ENCODE peak calls at places on chromosome 15, in four cellular contexts. One of them, this sample, is unnamed.

GRCh38 chr15:34038404-34039179 is 412 bp downstream of the AVEN start:
- DNase-seq in AG04450: no peak
- DNase-seq in D341Med: peak; percentile 96
- DNase-seq in stimulated activated CD4-positive, alpha-beta T cell treated with anti-CD3 and anti-CD28 coated beads, Interleukin-1b, Interleukin-23, amount 100 ng/mL, for 24 hours: peak; percentile 64
- DNase-seq in this sample: peak; percentile 28

GRCh38 chr15:92937880-92938279 is 37.8 kb downstream of the CHD2 start:
- DNase-seq in AG04450: no peak
- DNase-seq in D341Med: no peak
- DNase-seq in stimulated activated CD4-positive, alpha-beta T cell treated with anti-CD3 and anti-CD28 coated beads, Interleukin-1b, Interleukin-23, amount 100 ng/mL, for 24 hours: no peak
- DNase-seq in this sample: no peak

GRCh38 chr15:47872869-47873301 is 155.6 kb downstream of the SEMA6D start:
- DNase-seq in AG04450: no peak
- DNase-seq in D341Med: no peak
- DNase-seq in stimulated activated CD4-positive, alpha-beta T cell treated with anti-CD3 and anti-CD28 coated beads, Interleukin-1b, Interleukin-23, amount 100 ng/mL, for 24 hours: no peak
- DNase-seq in this sample: no peak

GRCh38 chr15:38440353-38441129 is 13.4 kb upstream of the FAM98B start:
- DNase-seq in AG04450: peak; percentile 41
- DNase-seq in D341Med: peak; percentile 68
- DNase-seq in stimulated activated CD4-positive, alpha-beta T cell treated with anti-CD3 and anti-CD28 coated beads, Interleukin-1b, Interleukin-23, amount 100 ng/mL, for 24 hours: peak; percentile 19
- DNase-seq in this sample: no peak

GRCh38 chr15:67613708-67614107 is 71.2 kb downstream of the MAP2K5 start:
- DNase-seq in AG04450: no peak
- DNase-seq in D341Med: no peak
- DNase-seq in stimulated activated CD4-positive, alpha-beta T cell treated with anti-CD3 and anti-CD28 coated beads, Interleukin-1b, Interleukin-23, amount 100 ng/mL, for 24 hours: no peak
- DNase-seq in this sample: no peak

GRCh38 chr15:32833323-32833944 is 115.6 kb downstream of the GREM1 start:
- DNase-seq in AG04450: no peak
- DNase-seq in D341Med: no peak
- DNase-seq in stimulated activated CD4-positive, alpha-beta T cell treated with anti-CD3 and anti-CD28 coated beads, Interleukin-1b, Interleukin-23, amount 100 ng/mL, for 24 hours: no peak
- DNase-seq in this sample: no peak

GRCh38 chr15:62502451-62502850 is 337.4 kb upstream of the C2CD4B start:
- DNase-seq in AG04450: no peak
- DNase-seq in D341Med: no peak
- DNase-seq in stimulated activated CD4-positive, alpha-beta T cell treated with anti-CD3 and anti-CD28 coated beads, Interleukin-1b, Interleukin-23, amount 100 ng/mL, for 24 hours: no peak
- DNase-seq in this sample: no peak

GRCh38 chr15:100008258-100008657 is 275.0 kb upstream of the LYSMD4 start:
- DNase-seq in AG04450: no peak
- DNase-seq in D341Med: no peak
- DNase-seq in stimulated activated CD4-positive, alpha-beta T cell treated with anti-CD3 and anti-CD28 coated beads, Interleukin-1b, Interleukin-23, amount 100 ng/mL, for 24 hours: no peak
- DNase-seq in this sample: no peak

GRCh38 chr15:67945951-67946700 is 106.3 kb upstream of the RNU6-1 start:
- DNase-seq in AG04450: no peak
- DNase-seq in D341Med: no peak
- DNase-seq in stimulated activated CD4-positive, alpha-beta T cell treated with anti-CD3 and anti-CD28 coated beads, Interleukin-1b, Interleukin-23, amount 100 ng/mL, for 24 hours: no peak
- DNase-seq in this sample: no peak

GRCh38 chr15:34795267-34796081 is at the start of gene ACTC1:
- DNase-seq in AG04450: no peak
- DNase-seq in D341Med: no peak
- DNase-seq in stimulated activated CD4-positive, alpha-beta T cell treated with anti-CD3 and anti-CD28 coated beads, Interleukin-1b, Interleukin-23, amount 100 ng/mL, for 24 hours: no peak
- DNase-seq in this sample: no peak

GRCh38 chr15:64333986-64334385 is 22.0 kb downstream of the CSNK1G1 start:
- DNase-seq in AG04450: no peak
- DNase-seq in D341Med: no peak
- DNase-seq in stimulated activated CD4-positive, alpha-beta T cell treated with anti-CD3 and anti-CD28 coated beads, Interleukin-1b, Interleukin-23, amount 100 ng/mL, for 24 hours: no peak
- DNase-seq in this sample: no peak

GRCh38 chr15:62549345-62549970 is 384.4 kb upstream of the C2CD4B start:
- DNase-seq in AG04450: no peak
- DNase-seq in D341Med: peak; percentile 61
- DNase-seq in stimulated activated CD4-positive, alpha-beta T cell treated with anti-CD3 and anti-CD28 coated beads, Interleukin-1b, Interleukin-23, amount 100 ng/mL, for 24 hours: no peak
- DNase-seq in this sample: no peak

GRCh38 chr15:36617529-36618196 is 38.2 kb downstream of the CDIN1 start:
- DNase-seq in AG04450: no peak
- DNase-seq in D341Med: no peak
- DNase-seq in stimulated activated CD4-positive, alpha-beta T cell treated with anti-CD3 and anti-CD28 coated beads, Interleukin-1b, Interleukin-23, amount 100 ng/mL, for 24 hours: no peak
- DNase-seq in this sample: no peak

GRCh38 chr15:40282144-40282869 is 557 bp downstream of the ANKRD63 start:
- DNase-seq in AG04450: no peak
- DNase-seq in D341Med: peak; percentile 89
- DNase-seq in stimulated activated CD4-positive, alpha-beta T cell treated with anti-CD3 and anti-CD28 coated beads, Interleukin-1b, Interleukin-23, amount 100 ng/mL, for 24 hours: no peak
- DNase-seq in this sample: no peak

GRCh38 chr15:65095747-65096104 is 19.2 kb downstream of the KBTBD13 start:
- DNase-seq in AG04450: no peak
- DNase-seq in D341Med: no peak
- DNase-seq in stimulated activated CD4-positive, alpha-beta T cell treated with anti-CD3 and anti-CD28 coated beads, Interleukin-1b, Interleukin-23, amount 100 ng/mL, for 24 hours: no peak
- DNase-seq in this sample: no peak

GRCh38 chr15:42735382-42736165 is 1.4 kb downstream of the CDAN1 start:
- DNase-seq in AG04450: no peak
- DNase-seq in D341Med: no peak
- DNase-seq in stimulated activated CD4-positive, alpha-beta T cell treated with anti-CD3 and anti-CD28 coated beads, Interleukin-1b, Interleukin-23, amount 100 ng/mL, for 24 hours: no peak
- DNase-seq in this sample: no peak

GRCh38 chr15:63288778-63289378 is 11.5 kb downstream of the APH1B start:
- DNase-seq in AG04450: no peak
- DNase-seq in D341Med: peak; percentile 55
- DNase-seq in stimulated activated CD4-positive, alpha-beta T cell treated with anti-CD3 and anti-CD28 coated beads, Interleukin-1b, Interleukin-23, amount 100 ng/mL, for 24 hours: no peak
- DNase-seq in this sample: no peak

GRCh38 chr15:31857194-31857593 is 173.1 kb upstream of the CHRNA7 start:
- DNase-seq in AG04450: no peak
- DNase-seq in D341Med: no peak
- DNase-seq in stimulated activated CD4-positive, alpha-beta T cell treated with anti-CD3 and anti-CD28 coated beads, Interleukin-1b, Interleukin-23, amount 100 ng/mL, for 24 hours: no peak
- DNase-seq in this sample: no peak

GRCh38 chr15:98164573-98164972 is 204.1 kb downstream of the ARRDC4 start:
- DNase-seq in AG04450: no peak
- DNase-seq in D341Med: no peak
- DNase-seq in stimulated activated CD4-positive, alpha-beta T cell treated with anti-CD3 and anti-CD28 coated beads, Interleukin-1b, Interleukin-23, amount 100 ng/mL, for 24 hours: no peak
- DNase-seq in this sample: no peak

GRCh38 chr15:74616020-74616939 is 644 bp downstream of the CLK3 start:
- DNase-seq in AG04450: no peak
- DNase-seq in D341Med: peak; percentile 59
- DNase-seq in stimulated activated CD4-positive, alpha-beta T cell treated with anti-CD3 and anti-CD28 coated beads, Interleukin-1b, Interleukin-23, amount 100 ng/mL, for 24 hours: peak; percentile 22
- DNase-seq in this sample: peak; percentile 64

GRCh38 chr15:69573815-69574472 is 121.3 kb downstream of the RPLP1 start:
- DNase-seq in AG04450: no peak
- DNase-seq in D341Med: no peak
- DNase-seq in stimulated activated CD4-positive, alpha-beta T cell treated with anti-CD3 and anti-CD28 coated beads, Interleukin-1b, Interleukin-23, amount 100 ng/mL, for 24 hours: no peak
- DNase-seq in this sample: no peak

GRCh38 chr15:75904241-75904631 is 558 bp downstream of the FBXO22 start:
- DNase-seq in AG04450: no peak
- DNase-seq in D341Med: peak; percentile 72
- DNase-seq in stimulated activated CD4-positive, alpha-beta T cell treated with anti-CD3 and anti-CD28 coated beads, Interleukin-1b, Interleukin-23, amount 100 ng/mL, for 24 hours: no peak
- DNase-seq in this sample: no peak

GRCh38 chr15:38254065-38254883 is 1.6 kb downstream of the SPRED1 start:
- DNase-seq in AG04450: no peak
- DNase-seq in D341Med: peak; percentile 52
- DNase-seq in stimulated activated CD4-positive, alpha-beta T cell treated with anti-CD3 and anti-CD28 coated beads, Interleukin-1b, Interleukin-23, amount 100 ng/mL, for 24 hours: no peak
- DNase-seq in this sample: no peak

GRCh38 chr15:67838789-67839332 is 984 bp downstream of the RNU6-1 start:
- DNase-seq in AG04450: no peak
- DNase-seq in D341Med: no peak
- DNase-seq in stimulated activated CD4-positive, alpha-beta T cell treated with anti-CD3 and anti-CD28 coated beads, Interleukin-1b, Interleukin-23, amount 100 ng/mL, for 24 hours: no peak
- DNase-seq in this sample: no peak

GRCh38 chr15:80207887-80208286 is 44.1 kb downstream of the CTXND1 start:
- DNase-seq in AG04450: no peak
- DNase-seq in D341Med: no peak
- DNase-seq in stimulated activated CD4-positive, alpha-beta T cell treated with anti-CD3 and anti-CD28 coated beads, Interleukin-1b, Interleukin-23, amount 100 ng/mL, for 24 hours: no peak
- DNase-seq in this sample: no peak

GRCh38 chr15:56356616-56357015 is 8.6 kb upstream of the TEX9 start:
- DNase-seq in AG04450: no peak
- DNase-seq in D341Med: no peak
- DNase-seq in stimulated activated CD4-positive, alpha-beta T cell treated with anti-CD3 and anti-CD28 coated beads, Interleukin-1b, Interleukin-23, amount 100 ng/mL, for 24 hours: no peak
- DNase-seq in this sample: no peak

GRCh38 chr15:98503970-98504369 is 144.4 kb upstream of the IGF1R start:
- DNase-seq in AG04450: no peak
- DNase-seq in D341Med: no peak
- DNase-seq in stimulated activated CD4-positive, alpha-beta T cell treated with anti-CD3 and anti-CD28 coated beads, Interleukin-1b, Interleukin-23, amount 100 ng/mL, for 24 hours: no peak
- DNase-seq in this sample: no peak

GRCh38 chr15:94792166-94792565 is 560.8 kb downstream of the MCTP2 start:
- DNase-seq in AG04450: peak; percentile 60
- DNase-seq in D341Med: no peak
- DNase-seq in stimulated activated CD4-positive, alpha-beta T cell treated with anti-CD3 and anti-CD28 coated beads, Interleukin-1b, Interleukin-23, amount 100 ng/mL, for 24 hours: no peak
- DNase-seq in this sample: no peak

GRCh38 chr15:60932051-60932915 is 296.8 kb downstream of the RORA start:
- DNase-seq in AG04450: no peak
- DNase-seq in D341Med: no peak
- DNase-seq in stimulated activated CD4-positive, alpha-beta T cell treated with anti-CD3 and anti-CD28 coated beads, Interleukin-1b, Interleukin-23, amount 100 ng/mL, for 24 hours: peak; percentile 18
- DNase-seq in this sample: no peak

GRCh38 chr15:29821416-29822099 is 710 bp downstream of the TJP1 start:
- DNase-seq in AG04450: peak; percentile 49
- DNase-seq in D341Med: peak; percentile 69
- DNase-seq in stimulated activated CD4-positive, alpha-beta T cell treated with anti-CD3 and anti-CD28 coated beads, Interleukin-1b, Interleukin-23, amount 100 ng/mL, for 24 hours: no peak
- DNase-seq in this sample: no peak

GRCh38 chr15:40047413-40048154 is 8.6 kb upstream of the SRP14 start:
- DNase-seq in AG04450: no peak
- DNase-seq in D341Med: peak; percentile 15
- DNase-seq in stimulated activated CD4-positive, alpha-beta T cell treated with anti-CD3 and anti-CD28 coated beads, Interleukin-1b, Interleukin-23, amount 100 ng/mL, for 24 hours: no peak
- DNase-seq in this sample: no peak

GRCh38 chr15:93051236-93052089 is 37.5 kb downstream of the RGMA start:
- DNase-seq in AG04450: no peak
- DNase-seq in D341Med: no peak
- DNase-seq in stimulated activated CD4-positive, alpha-beta T cell treated with anti-CD3 and anti-CD28 coated beads, Interleukin-1b, Interleukin-23, amount 100 ng/mL, for 24 hours: no peak
- DNase-seq in this sample: no peak

This sample was measured in omental fat pad.